ENCODE peak calls at places on chromosomes 1 and 21, in five cellular contexts. N is right lobe of liver; W is H9; Y is tibial artery; H is CD4-positive, CD25-positive, alpha-beta regulatory T cell. P is an unnamed sample. For H3K27me3, the result is how much of the 10 kb centered on the place peaks cover.

GRCh38 chr1:46489169-46489637 is 433 bp upstream of the DMBX1 start:
- DNase-seq in Y (no peak), H (peak), N (no peak), W (no peak), P (no peak)

GRCh38 chr1:98824724-98825123 is 163.2 kb downstream of the SNX7 start:
- DNase-seq in Y (no peak), W (no peak), N (no peak), H (no peak), P (no peak)

GRCh38 chr1:201896951-201897391 is 8.3 kb downstream of the SHISA4 start:
- DNase-seq in H (no peak), Y (peak), N (no peak), W (no peak), P (no peak)

GRCh38 chr1:117655220-117655577 is 49.4 kb downstream of the TENT5C start:
- DNase-seq in Y (no peak), H (no peak), W (no peak), N (no peak), P (no peak)

GRCh38 chr21:33901421-33902288 is 13.9 kb downstream of the ATP5PO start:
- DNase-seq in N (peak), W (peak), Y (peak), H (peak), P (no peak)

GRCh38 chr1:212440419-212440818 is 7.7 kb downstream of the NENF start:
- DNase-seq in H (no peak), W (no peak), Y (no peak), N (no peak), P (peak)

GRCh38 chr1:221576268-221576667 is 165.6 kb downstream of the DUSP10 start:
- DNase-seq in N (no peak), Y (no peak), W (no peak), H (no peak), P (no peak)

GRCh38 chr1:84603941-84604830 is 29.9 kb upstream of the CTBS start:
- DNase-seq in H (no peak), Y (peak), W (peak), N (no peak), P (no peak)

GRCh38 chr1:236685205-236685916 is 938 bp upstream of the ACTN2 start:
- DNase-seq in Y (no peak), H (no peak), W (no peak), N (no peak), P (no peak)

GRCh38 chr21:18244721-18245486 is at the start of gene CHODL:
- DNase-seq in Y (peak), H (no peak), W (peak), N (peak), P (no peak)

GRCh38 chr1:110672001-110672752 is 2.6 kb downstream of the KCNA3 start:
- DNase-seq in N (no peak), H (peak), W (peak), Y (no peak), P (no peak)

GRCh38 chr1:218459878-218460277 is 114.7 kb downstream of the TGFB2 start:
- DNase-seq in Y (no peak), H (no peak), N (no peak), W (peak), P (no peak)

GRCh38 chr1:104182251-104182650 is 432.6 kb downstream of the AMY1C start:
- DNase-seq in H (no peak), W (no peak), N (no peak), Y (no peak), P (no peak)

GRCh38 chr1:236515443-236515958 is 8.3 kb upstream of the LGALS8 start:
- DNase-seq in Y (no peak), N (no peak), W (no peak), H (no peak), P (no peak)

GRCh38 chr1:28104866-28105467 is 16.6 kb upstream of the EYA3 start:
- DNase-seq in W (peak), H (no peak), Y (no peak), N (no peak), P (no peak)

GRCh38 chr1:94104776-94105462 is 16.0 kb downstream of the ABCA4 start:
- DNase-seq in N (no peak), W (no peak), Y (no peak), H (no peak), P (no peak)

GRCh38 chr1:39115271-39116110 is 89.0 kb upstream of the MACF1 start:
- DNase-seq in Y (no peak), N (no peak), W (no peak), H (no peak), P (no peak)

GRCh38 chr1:9629445-9630201 is 21.9 kb upstream of the PIK3CD start:
- DNase-seq in Y (peak), N (peak), H (peak), W (no peak), P (peak)

GRCh38 chr21:44618909-44619308 is 7.0 kb downstream of the KRTAP10-8 start:
- DNase-seq in Y (no peak), H (peak), N (no peak), W (no peak), P (peak)

GRCh38 chr1:78586572-78586971 is 33.7 kb upstream of the IFI44L start:
- DNase-seq in N (no peak), W (no peak), H (no peak), Y (no peak), P (no peak)

GRCh38 chr1:209010831-209011230 is 572.7 kb upstream of the CAMK1G start:
- DNase-seq in W (no peak), Y (no peak), N (no peak), H (no peak), P (no peak)

GRCh38 chr1:234125283-234125682 is 220.8 kb downstream of the SLC35F3 start:
- DNase-seq in H (peak), Y (no peak), W (peak), N (no peak), P (no peak)

GRCh38 chr1:159173303-159173702 is 1.9 kb downstream of the CADM3 start:
- DNase-seq in W (no peak), Y (no peak), N (no peak), H (no peak), P (no peak)

GRCh38 chr1:114488739-114489138 is 22.3 kb downstream of the TRIM33 start:
- DNase-seq in N (no peak), W (no peak), Y (no peak), H (no peak), P (no peak)

GRCh38 chr1:109817881-109818280 is 54.2 kb upstream of the EPS8L3 start:
- DNase-seq in N (no peak), Y (no peak), W (no peak), H (no peak), P (no peak)

GRCh38 chr1:21447311-21447710 is 7.4 kb downstream of the NBPF3 start:
- DNase-seq in H (no peak), N (no peak), W (no peak), Y (no peak), P (no peak)

DNA sequence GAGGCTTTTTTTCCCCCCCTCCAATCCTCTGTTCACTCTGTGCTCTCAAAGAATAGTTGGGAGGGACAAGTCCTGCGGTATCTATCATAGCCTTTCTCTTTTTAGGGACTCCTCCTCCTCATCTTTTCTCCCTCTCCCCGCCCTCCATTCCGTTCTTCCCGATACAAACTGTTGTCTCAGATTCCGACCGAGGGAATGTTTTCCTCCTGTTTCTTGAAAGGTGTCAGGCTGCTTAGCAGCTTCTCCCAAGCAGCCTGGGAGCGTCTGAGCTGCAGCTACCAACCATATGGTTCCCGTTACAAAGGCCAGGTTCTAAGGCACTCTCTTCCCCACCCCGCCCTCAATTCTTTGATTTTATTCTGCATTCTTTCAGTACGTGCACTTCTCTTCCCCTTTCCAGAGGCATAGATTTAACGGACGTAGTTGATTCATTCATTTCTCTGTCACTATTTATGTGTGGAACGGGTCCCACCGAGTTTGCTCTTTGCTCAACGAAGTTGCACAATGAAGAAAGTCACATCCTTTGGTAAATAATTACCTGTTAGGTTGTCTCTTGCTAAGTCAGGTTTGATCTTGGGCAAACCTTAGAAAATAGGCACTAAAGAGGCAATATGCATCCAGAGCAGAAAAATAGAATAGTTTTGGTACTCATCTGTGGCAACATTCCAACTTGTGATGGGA is 2.8 kb downstream of the ADGRL2 start:
- DNase-seq in H (no peak), Y (no peak), N (no peak), W (peak), P (no peak)
- H3K27me3 ChIP-seq in H (under half), Y (under half), N (under half), W (under half), P (half or more)

DNA sequence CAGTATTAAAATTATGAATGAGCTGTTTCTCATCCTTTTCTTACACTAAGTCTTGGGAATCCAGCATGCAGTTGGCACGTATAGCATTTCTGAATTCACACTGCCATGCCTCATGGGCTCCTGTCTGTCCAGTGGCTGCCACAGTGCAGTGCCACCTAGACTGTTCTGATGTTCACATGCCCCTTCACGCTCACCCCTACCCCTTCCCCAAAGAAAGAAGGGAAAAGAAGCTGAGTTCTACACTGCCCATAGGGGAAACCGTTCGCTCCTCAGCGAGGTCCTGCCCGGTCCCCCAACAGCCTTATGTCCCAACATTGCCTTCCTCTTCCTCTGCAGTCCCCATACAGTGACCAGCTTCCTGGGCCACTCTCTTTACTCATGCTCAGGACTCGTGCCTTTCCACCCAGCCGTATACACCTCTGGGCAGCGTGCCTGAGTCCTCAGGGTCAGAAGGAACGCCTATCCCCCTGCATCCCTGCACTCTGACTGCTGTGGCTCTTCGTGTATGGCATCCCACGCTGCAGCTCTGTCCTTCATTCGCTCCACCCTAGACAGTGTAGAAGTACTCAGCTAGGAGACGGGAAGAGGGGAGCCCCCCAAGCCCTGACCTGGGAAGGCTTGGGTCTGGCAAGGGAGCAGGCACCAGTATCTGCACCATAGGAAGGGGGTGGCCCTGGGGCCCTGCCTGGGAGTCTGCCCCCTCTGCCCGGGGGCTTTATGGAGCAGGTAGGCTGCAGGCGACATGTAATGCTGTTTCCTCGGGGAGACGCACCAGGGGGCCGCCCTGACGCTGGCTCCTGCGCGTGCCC is 24.1 kb upstream of the ARF1 start:
- DNase-seq in Y (no peak), H (no peak), N (no peak), W (no peak), P (no peak)
- H3K27me3 ChIP-seq in Y (half or more), H (under half), N (under half), W (under half), P (half or more)

GRCh38 chr1:203404546-203404945 is 53.6 kb upstream of the FMOD start:
- DNase-seq in N (no peak), W (no peak), H (no peak), Y (no peak), P (no peak)
- H3K27me3 ChIP-seq in N (under half), W (under half), H (under half), Y (under half), P (under half)

GRCh38 chr1:51341876-51342496 is 11.6 kb upstream of the TTC39A start:
- DNase-seq in H (peak), W (no peak), N (no peak), Y (no peak), P (no peak)

GRCh38 chr1:51344602-51345299 is 14.4 kb upstream of the TTC39A start:
- DNase-seq in N (no peak), H (no peak), Y (no peak), W (peak), P (no peak)

GRCh38 chr1:51344276-51344601 is 13.9 kb upstream of the TTC39A start:
- DNase-seq in N (no peak), Y (no peak), H (no peak), W (no peak), P (no peak)

GRCh38 chr1:51342591-51343206 is 12.3 kb upstream of the TTC39A start:
- DNase-seq in Y (no peak), N (no peak), W (no peak), H (no peak), P (no peak)

DNA sequence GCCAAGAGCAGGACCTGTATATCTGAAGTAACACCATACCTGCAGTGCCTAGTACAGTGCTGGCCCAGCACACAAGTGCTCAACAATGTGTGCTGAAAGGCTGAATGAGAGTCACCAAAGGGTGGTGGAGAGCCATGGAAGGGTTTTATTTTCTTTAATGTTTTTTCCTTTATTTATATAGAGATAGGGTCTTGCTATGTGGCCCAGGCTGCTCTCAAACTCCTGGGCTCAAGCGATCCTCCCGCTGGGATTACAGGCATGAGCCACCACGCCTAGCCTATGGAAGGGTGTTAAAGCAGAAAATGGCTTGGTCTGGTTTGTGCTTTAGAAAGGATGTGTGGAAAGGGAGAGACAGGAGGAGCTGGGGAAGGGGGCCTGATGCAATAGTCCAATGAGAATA is 13.3 kb upstream of the TTC39A start:
- DNase-seq in W (no peak), N (no peak), Y (no peak), H (no peak), P (no peak)
- H3K27me3 ChIP-seq in W (under half), N (under half), Y (under half), H (under half), P (under half)

GRCh38 chr1:925532-926421 is 2.1 kb downstream of the SAMD11 start:
- DNase-seq in N (no peak), H (no peak), Y (peak), W (no peak), P (no peak)

GRCh38 chr1:921011-921837 is 2.5 kb upstream of the SAMD11 start:
- DNase-seq in N (no peak), H (peak), W (peak), Y (no peak), P (no peak)

GRCh38 chr1:924619-925323 is 1.0 kb downstream of the SAMD11 start:
- DNase-seq in W (peak), H (peak), Y (no peak), N (no peak), P (no peak)

GRCh38 chr1:923131-923990 is at the start of gene SAMD11:
- DNase-seq in H (peak), W (peak), N (peak), Y (peak), P (peak)

DNA sequence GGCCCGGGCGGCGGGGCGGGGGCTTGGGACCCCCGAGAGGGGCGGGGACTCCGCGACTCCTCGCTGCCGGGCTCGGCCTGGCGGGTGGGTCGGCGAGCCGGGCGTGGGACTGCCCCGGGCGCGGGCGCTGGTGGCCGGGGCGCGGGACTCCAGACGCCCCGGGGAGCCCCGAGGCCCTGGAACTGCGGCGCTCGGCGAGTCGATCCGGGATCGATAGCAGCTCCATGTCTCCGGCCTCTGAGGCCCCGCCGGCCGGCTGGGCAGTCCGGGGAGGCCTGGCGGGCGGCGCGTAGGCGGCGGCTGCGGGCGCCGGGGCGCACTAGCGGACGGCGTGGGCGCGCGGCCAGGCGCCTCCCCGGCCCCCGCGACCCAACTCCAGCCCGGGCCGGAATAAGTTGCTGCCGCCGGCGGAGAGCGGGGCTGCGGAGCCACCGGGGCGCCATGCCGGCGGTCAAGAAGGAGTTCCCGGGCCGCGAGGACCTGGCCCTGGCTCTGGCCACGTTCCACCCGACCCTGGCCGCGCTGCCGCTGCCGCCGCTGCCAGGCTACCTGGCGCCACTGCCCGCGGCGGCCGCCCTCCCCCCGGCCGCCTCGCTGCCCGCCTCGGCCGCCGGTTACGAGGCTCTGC is 382 bp downstream of the SAMD11 start:
- DNase-seq in N (no peak), W (no peak), H (no peak), Y (no peak), P (no peak)
- H3K27me3 ChIP-seq in N (under half), W (half or more), H (under half), Y (half or more), P (half or more)

GRCh38 chr1:22621761-22622160 is 14.7 kb upstream of the C1QA start:
- DNase-seq in W (no peak), H (no peak), N (no peak), Y (no peak), P (no peak)

GRCh38 chr1:22619808-22620207 is 16.6 kb upstream of the C1QA start:
- DNase-seq in H (no peak), N (no peak), W (no peak), Y (no peak), P (no peak)

GRCh38 chr1:22618056-22618455 is 18.4 kb upstream of the C1QA start:
- DNase-seq in W (no peak), N (no peak), Y (no peak), H (no peak), P (no peak)

GRCh38 chr1:22616571-22616970 is 19.9 kb upstream of the C1QA start:
- DNase-seq in H (no peak), W (no peak), Y (no peak), N (no peak), P (no peak)

GRCh38 chr1:22619252-22619651 is 17.2 kb upstream of the C1QA start:
- DNase-seq in H (no peak), W (no peak), N (no peak), Y (no peak), P (no peak)
- H3K27me3 ChIP-seq in H (under half), W (under half), N (under half), Y (half or more), P (under half)